ENCODE peak calls at places on chromosome 1, in eight cellular contexts. M, B, P, X, C, R, D and T are unnamed samples.

GRCh38 chr1:204154525-204155255 is 2.8 kb upstream of the ETNK2 start:
- DNase-seq in R (no peak), B (no peak), D (peak), P (no peak), M (no peak), C (no peak), X (no peak), T (no peak)

GRCh38 chr1:160407819-160408801 is 7.7 kb downstream of the VANGL2 start:
- DNase-seq in C (no peak), P (no peak), M (no peak), X (no peak), B (no peak), R (no peak), D (no peak), T (no peak)

GRCh38 chr1:190754769-190755168 is 277.1 kb upstream of the BRINP3 start:
- DNase-seq in D (no peak), B (no peak), M (no peak), X (no peak), C (no peak), R (no peak), P (no peak), T (no peak)

GRCh38 chr1:185445594-185445993 is 128.6 kb upstream of the IVNS1ABP start:
- DNase-seq in M (no peak), D (no peak), X (no peak), B (no peak), P (no peak), R (no peak), C (no peak), T (no peak)

GRCh38 chr1:167517535-167518330 is 596 bp downstream of the CD247 start:
- DNase-seq in M (no peak), P (no peak), D (no peak), C (no peak), X (no peak), B (no peak), R (peak), T (no peak)

GRCh38 chr1:55735110-55735509 is 519.9 kb upstream of the USP24 start:
- DNase-seq in D (no peak), R (no peak), P (no peak), C (no peak), M (peak), X (no peak), B (no peak), T (no peak)

GRCh38 chr1:103025858-103026409 is 82.4 kb downstream of the COL11A1 start:
- DNase-seq in M (no peak), X (no peak), B (no peak), C (no peak), D (no peak), P (no peak), R (no peak), T (no peak)

GRCh38 chr1:158972841-158973240 is 36.9 kb upstream of the IFI16 start:
- DNase-seq in P (no peak), R (no peak), X (no peak), C (no peak), M (no peak), D (no peak), B (no peak), T (no peak)

GRCh38 chr1:44557756-44558155 is 116.5 kb downstream of the TMEM53 start:
- DNase-seq in X (no peak), B (no peak), C (no peak), R (no peak), D (peak), P (no peak), M (no peak), T (no peak)

GRCh38 chr1:2104621-2105427 is 54.6 kb downstream of the PRKCZ start:
- DNase-seq in M (no peak), C (peak), D (peak), P (no peak), B (no peak), R (peak), X (no peak), T (no peak)

GRCh38 chr1:222642468-222642867 is 24.6 kb downstream of the MIA3 start:
- DNase-seq in P (no peak), X (no peak), B (no peak), D (no peak), C (no peak), R (no peak), M (no peak), T (no peak)

GRCh38 chr1:110645172-110645571 is 29.6 kb downstream of the KCNA3 start:
- DNase-seq in M (no peak), C (no peak), P (no peak), X (no peak), B (no peak), D (no peak), R (no peak), T (no peak)

GRCh38 chr1:183175631-183176030 is 10.4 kb upstream of the LAMC2 start:
- DNase-seq in P (no peak), M (no peak), D (no peak), R (no peak), B (no peak), X (no peak), C (no peak), T (no peak)

GRCh38 chr1:176692431-176692830 is 229.5 kb downstream of the PAPPA2 start:
- DNase-seq in R (peak), C (no peak), X (no peak), B (no peak), D (no peak), M (peak), P (peak), T (no peak)

GRCh38 chr1:183101841-183102276 is 78.6 kb downstream of the LAMC1 start:
- DNase-seq in R (no peak), B (no peak), X (no peak), P (no peak), D (no peak), C (no peak), M (no peak), T (no peak)

GRCh38 chr1:117166076-117166475 is 44.5 kb upstream of the TRIM45 start:
- DNase-seq in B (no peak), P (no peak), M (no peak), C (no peak), D (no peak), X (no peak), R (no peak), T (no peak)

GRCh38 chr1:39576016-39576657 is 453 bp downstream of the PABPC4 start:
- DNase-seq in M (peak), P (peak), R (peak), B (no peak), C (peak), X (peak), D (peak), T (no peak)

GRCh38 chr1:225509770-225510169 is 81.9 kb upstream of the LBR start:
- DNase-seq in X (no peak), D (no peak), B (no peak), M (no peak), R (no peak), C (no peak), P (no peak), T (no peak)

GRCh38 chr1:225508538-225509375 is 80.9 kb upstream of the LBR start:
- DNase-seq in X (no peak), P (no peak), R (no peak), M (peak), D (no peak), C (no peak), B (peak), T (no peak)

GRCh38 chr1:225514671-225515081 is 86.8 kb upstream of the LBR start:
- DNase-seq in M (no peak), C (no peak), R (no peak), X (no peak), D (no peak), B (no peak), P (no peak), T (no peak)

GRCh38 chr1:225509376-225509707 is 81.5 kb upstream of the LBR start:
- DNase-seq in M (no peak), C (no peak), P (no peak), D (no peak), X (no peak), R (no peak), B (no peak), T (no peak)

DNA sequence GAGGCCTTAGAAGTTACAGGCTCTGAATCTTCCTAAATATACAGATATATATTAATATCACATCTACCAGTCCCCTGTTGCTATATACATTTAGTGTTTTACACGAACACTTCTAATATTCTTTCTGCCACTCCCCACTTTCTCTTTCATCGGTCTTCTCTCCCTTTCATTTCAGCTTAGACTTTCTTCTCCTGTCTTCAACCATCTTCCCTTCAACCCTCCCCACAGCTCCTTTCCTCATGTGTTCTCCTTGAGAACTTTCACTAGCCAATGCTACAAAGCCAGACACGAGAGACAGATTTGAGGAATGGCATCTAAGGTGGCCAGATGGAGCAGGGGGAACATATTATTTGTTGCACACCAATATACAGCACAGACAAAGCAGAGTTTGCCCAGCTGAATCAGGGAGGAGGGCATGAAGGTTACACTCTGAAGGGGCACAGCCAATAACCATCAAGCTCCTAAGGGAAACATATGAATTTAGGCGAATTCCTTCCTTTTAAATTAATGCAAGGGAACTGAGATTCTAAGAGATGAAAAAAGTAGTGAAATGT is 84.1 kb upstream of the LBR start:
- DNase-seq in X (no peak), R (no peak), M (no peak), D (no peak), B (no peak), C (no peak), P (no peak), T (no peak)
- H3K4me3 ChIP-seq in X (no peak), R (no peak), M (no peak), D (no peak), B (no peak), C (no peak), P (no peak), T (no peak)

GRCh38 chr1:84505167-84506001 is 802 bp upstream of the SPATA1 start:
- DNase-seq in X (no peak), D (no peak), R (no peak), P (peak), B (peak), C (no peak), M (peak), T (no peak)

GRCh38 chr1:84506729-84507453 is 510 bp upstream of the GNG5 start:
- DNase-seq in R (no peak), C (no peak), B (no peak), M (no peak), X (no peak), D (no peak), P (no peak), T (no peak)

GRCh38 chr1:84502892-84503291 is 3.3 kb upstream of the SPATA1 start:
- DNase-seq in P (no peak), M (no peak), D (no peak), R (no peak), B (no peak), X (no peak), C (no peak), T (no peak)

GRCh38 chr1:84506002-84506728 is at the start of the genes GNG5 and SPATA1:
- DNase-seq in X (peak), M (peak), B (peak), D (peak), C (peak), P (peak), R (peak), T (peak)

GRCh38 chr1:84504580-84505021 is 1.6 kb upstream of the SPATA1 start:
- DNase-seq in M (no peak), X (no peak), D (no peak), R (no peak), C (no peak), P (no peak), B (no peak), T (no peak)
- H3K27ac ChIP-seq in M (peak), X (peak), D (no peak), R (peak), C (peak), P (peak), B (peak), T (peak)

GRCh38 chr1:89069955-89070354 is 4.9 kb upstream of the GBP1 start:
- DNase-seq in B (no peak), D (no peak), C (no peak), R (no peak), P (no peak), M (no peak), X (no peak), T (no peak)
- H3K4me3 ChIP-seq in B (peak), D (peak), C (peak), R (peak), P (peak), M (peak), X (peak), T (peak)

GRCh38 chr1:43552059-43552742 is 21.5 kb downstream of the PTPRF start:
- DNase-seq in C (no peak), R (no peak), D (no peak), X (no peak), M (no peak), B (no peak), P (no peak), T (no peak)

GRCh38 chr1:43548285-43549271 is 17.9 kb downstream of the PTPRF start:
- DNase-seq in X (no peak), P (no peak), R (no peak), B (no peak), M (no peak), C (no peak), D (no peak), T (no peak)

GRCh38 chr1:43551396-43551888 is 20.8 kb downstream of the PTPRF start:
- DNase-seq in P (no peak), B (no peak), M (no peak), D (no peak), C (no peak), R (no peak), X (no peak), T (no peak)

GRCh38 chr1:43550598-43551246 is 20.0 kb downstream of the PTPRF start:
- DNase-seq in D (no peak), R (no peak), B (no peak), X (no peak), M (no peak), C (no peak), P (no peak), T (no peak)

DNA sequence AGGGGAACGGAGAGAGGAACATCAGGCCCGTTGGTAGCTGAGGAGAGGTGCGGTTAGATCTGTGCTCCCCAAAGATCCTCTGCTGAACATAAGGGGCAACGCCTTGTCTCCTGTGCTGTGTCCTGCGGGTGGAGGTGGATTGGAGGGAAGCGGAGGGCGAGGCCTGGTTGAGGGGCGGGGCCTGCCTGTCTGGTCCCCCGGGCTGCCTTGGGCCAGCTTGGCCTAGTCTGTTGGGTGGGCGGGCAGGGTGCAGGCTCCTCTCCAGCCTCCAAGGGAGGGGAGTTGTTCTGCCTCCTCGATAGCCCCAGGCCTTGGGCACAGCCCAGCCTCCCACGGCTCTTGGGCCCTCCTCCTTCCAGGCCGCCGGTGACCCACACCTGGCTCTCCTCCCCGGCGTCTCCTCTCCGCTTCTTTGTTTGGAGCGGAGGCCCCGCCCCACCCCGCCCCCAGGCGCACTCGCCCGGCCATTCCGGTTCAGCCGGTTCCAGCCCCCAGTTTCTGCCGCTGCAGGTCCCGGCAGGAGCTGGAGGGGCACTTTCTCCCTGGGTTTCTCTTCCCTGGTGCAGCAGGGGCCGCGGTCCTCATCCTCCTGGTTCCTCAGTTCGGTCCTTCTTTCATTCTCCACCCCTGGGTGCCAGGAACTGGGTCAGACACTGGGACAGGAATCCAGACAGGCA is 19.4 kb downstream of the PTPRF start:
- DNase-seq in B (no peak), C (peak), P (no peak), R (peak), D (peak), M (no peak), X (peak), T (no peak)
- H3K27ac ChIP-seq in B (no peak), C (peak), P (no peak), R (no peak), D (no peak), M (no peak), X (peak), T (peak)

GRCh38 chr1:153742411-153743142 is 14.7 kb downstream of the INTS3 start:
- DNase-seq in M (no peak), X (peak), B (no peak), C (no peak), R (no peak), P (no peak), D (no peak), T (no peak)
- H3K4me3 ChIP-seq in M (no peak), X (no peak), B (no peak), C (no peak), R (no peak), P (no peak), D (no peak), T (no peak)

GRCh38 chr1:154730251-154730650 is 122.3 kb upstream of the ADAR start:
- DNase-seq in C (no peak), M (no peak), X (no peak), B (no peak), R (no peak), P (no peak), D (no peak), T (no peak)

GRCh38 chr1:154730986-154731489 is 123.1 kb upstream of the ADAR start:
- DNase-seq in D (no peak), R (no peak), P (no peak), X (peak), B (no peak), C (no peak), M (no peak), T (no peak)

GRCh38 chr1:154729031-154729442 is 121.1 kb upstream of the ADAR start:
- DNase-seq in M (no peak), X (peak), R (no peak), D (no peak), B (no peak), P (no peak), C (no peak), T (no peak)

GRCh38 chr1:154727409-154727808 is 119.4 kb upstream of the ADAR start:
- DNase-seq in C (no peak), X (no peak), R (no peak), D (no peak), M (no peak), B (no peak), P (no peak), T (no peak)

DNA sequence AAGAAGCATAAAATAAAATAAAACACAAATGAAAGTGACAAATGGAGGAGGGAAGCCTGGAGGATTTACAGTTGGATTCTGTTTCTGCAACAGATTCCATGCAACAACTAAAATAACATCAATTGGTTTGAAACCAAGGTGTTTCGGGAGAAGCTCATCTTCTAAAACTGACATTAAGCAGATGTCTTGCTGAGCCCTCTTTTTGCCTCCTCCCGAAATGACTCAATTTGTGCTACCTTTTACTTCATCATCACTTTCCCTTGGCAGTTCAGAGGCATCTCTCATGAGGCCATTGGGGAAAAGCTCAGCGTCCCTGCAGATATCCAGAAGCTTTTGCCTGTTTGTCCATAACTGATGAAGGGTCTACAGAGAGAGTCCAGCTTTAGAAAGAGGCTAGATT is 121.6 kb upstream of the ADAR start:
- DNase-seq in B (no peak), D (no peak), X (no peak), M (no peak), R (no peak), P (no peak), C (no peak), T (no peak)
- H3K27ac ChIP-seq in B (no peak), D (no peak), X (peak), M (no peak), R (peak), P (peak), C (peak), T (no peak)

DNA sequence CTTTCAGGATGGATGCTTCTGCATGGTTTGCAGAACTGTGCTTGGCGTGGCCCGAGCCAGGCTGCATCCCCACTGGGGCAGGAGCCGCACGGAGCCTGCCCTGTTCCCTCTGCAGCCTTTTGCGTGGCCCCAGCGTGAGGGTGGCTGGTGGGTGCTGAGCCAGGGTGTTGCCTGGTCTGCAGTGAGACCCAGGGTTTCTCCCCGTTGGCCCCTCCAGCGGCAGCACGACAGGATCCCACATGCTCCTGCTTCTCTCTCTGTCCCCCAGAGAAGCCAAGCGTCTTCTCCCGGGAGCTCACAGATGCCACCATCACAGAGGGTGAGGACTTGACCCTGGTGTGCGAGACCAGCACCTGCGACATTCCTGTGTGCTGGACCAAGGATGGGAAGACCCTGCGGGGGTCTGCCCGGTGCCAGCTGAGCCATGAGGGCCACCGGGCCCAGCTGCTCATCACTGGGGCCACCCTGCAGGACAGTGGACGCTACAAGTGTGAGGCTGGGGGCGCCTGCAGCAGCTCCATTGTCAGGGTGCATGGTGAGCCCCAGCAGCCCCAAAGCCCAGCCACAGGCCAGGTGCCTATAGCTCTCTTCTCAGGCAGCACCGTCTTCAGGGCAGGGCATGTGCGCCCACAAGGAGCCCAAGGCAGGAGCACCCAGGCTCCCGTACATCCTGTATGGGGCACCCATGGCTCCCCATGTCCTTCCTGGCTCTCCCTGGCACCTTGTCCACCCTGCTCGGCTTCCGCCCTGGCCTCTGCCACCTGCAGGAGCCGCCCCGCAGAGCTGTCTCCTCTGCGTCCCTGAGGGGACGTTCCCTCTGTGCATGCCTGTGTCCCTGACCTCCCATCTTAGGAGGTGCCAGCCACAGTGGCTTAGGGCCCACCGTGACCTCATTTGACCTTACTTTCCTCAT is 78.9 kb downstream of the OBSCN start:
- DNase-seq in D (peak), C (peak), R (peak), M (no peak), X (peak), B (no peak), P (no peak), T (no peak)
- H3K4me3 ChIP-seq in D (no peak), C (no peak), R (no peak), M (no peak), X (no peak), B (no peak), P (no peak), T (no peak)

GRCh38 chr1:74729741-74730478 is 2.9 kb downstream of the CRYZ start:
- DNase-seq in C (no peak), D (no peak), B (no peak), R (no peak), M (no peak), X (no peak), P (no peak), T (no peak)
- H3K27ac ChIP-seq in C (no peak), D (no peak), B (no peak), R (no peak), M (no peak), X (no peak), P (no peak), T (no peak)